ENCODE peak calls at places on chromosome 6, in six cellular contexts. U, R, E, G, S and Q are unnamed samples.

GRCh38 chr6:9484091-9484490 is 930.8 kb downstream of the TFAP2A start:
- DNase-seq in R (no peak), U (no peak), E (no peak), S (no peak), G (peak; percentile 44), Q (no peak)

GRCh38 chr6:38436726-38437465 is 202.8 kb downstream of the BTBD9 start:
- DNase-seq in S (no peak), R (no peak), G (peak; percentile 67), U (no peak), E (no peak), Q (no peak)

GRCh38 chr6:73691512-73691911 is 4.5 kb upstream of the CD109 start:
- DNase-seq in G (no peak), U (no peak), R (no peak), E (no peak), S (no peak), Q (no peak)

GRCh38 chr6:50657513-50657912 is 55.8 kb upstream of the TFAP2D start:
- DNase-seq in U (no peak), R (no peak), E (no peak), S (no peak), G (no peak), Q (no peak)

GRCh38 chr6:169866140-169866534 is 114.7 kb downstream of the ERMARD start:
- DNase-seq in R (no peak), E (no peak), S (no peak), U (no peak), G (no peak), Q (no peak)

GRCh38 chr6:160950507-160950906 is 41.1 kb upstream of the MAP3K4 start:
- DNase-seq in U (peak; percentile 27), G (peak; percentile 46), R (no peak), S (no peak), E (no peak), Q (no peak)

GRCh38 chr6:113414511-113414910 is 442.6 kb upstream of the MARCKS start:
- DNase-seq in E (no peak), G (peak; percentile 83), U (peak; percentile 56), R (no peak), S (peak; percentile 6), Q (no peak)

GRCh38 chr6:20539387-20539786 is 5.1 kb downstream of the CDKAL1 start:
- DNase-seq in U (no peak), S (no peak), E (no peak), G (no peak), R (no peak), Q (no peak)

GRCh38 chr6:5214570-5215052 is 46.1 kb downstream of the LYRM4 start:
- DNase-seq in R (no peak), S (peak; percentile 56), G (peak; percentile 73), U (peak; percentile 28), E (no peak), Q (peak; percentile 15)

GRCh38 chr6:35505985-35506384 is 6.7 kb downstream of the TULP1 start:
- DNase-seq in R (no peak), S (no peak), G (no peak), E (no peak), U (no peak), Q (no peak)

GRCh38 chr6:124119591-124119990 is 315.9 kb downstream of the NKAIN2 start:
- DNase-seq in G (no peak), S (no peak), U (no peak), R (no peak), E (no peak), Q (no peak)

GRCh38 chr6:136593748-136594490 is 43.7 kb upstream of the MAP7 start:
- DNase-seq in R (peak; percentile 45), U (peak; percentile 71), G (peak; percentile 98), E (peak; percentile 45), S (peak; percentile 94), Q (no peak)